ENCODE peak calls at places on chromosomes 5 and 9, in four cellular contexts. X is GM23338, B is H9, J is progenitor cell of endocrine pancreas. H is an unnamed sample.

GRCh38 chr5:14270212-14270702 is 127.1 kb downstream of the TRIO start:
- DNase-seq in J (peak; percentile 21), B (peak; percentile 64), X (peak; percentile 88), H (peak; percentile 38)

GRCh38 chr5:6858419-6858818 is 145.2 kb downstream of the TENT4A start:
- DNase-seq in J (no peak), B (no peak), X (no peak), H (no peak)

GRCh38 chr9:78786794-78787193 is 489.9 kb downstream of the PSAT1 start:
- DNase-seq in B (no peak), J (no peak), X (no peak), H (no peak)

GRCh38 chr9:132637351-132637750 is 32.4 kb downstream of the DDX31 start:
- DNase-seq in X (no peak), J (no peak), B (no peak), H (no peak)

GRCh38 chr5:45062044-45062443 is 253.3 kb downstream of the MRPS30 start:
- DNase-seq in J (no peak), X (no peak), B (no peak), H (no peak)

GRCh38 chr9:83062653-83063527 is at the start of gene RASEF:
- DNase-seq in J (peak; percentile 79), X (peak; percentile 88), B (peak; percentile 84), H (peak; percentile 51)

GRCh38 chr5:175288048-175288621 is 155.8 kb downstream of the DRD1 start:
- DNase-seq in X (no peak), B (no peak), J (no peak), H (no peak)

GRCh38 chr5:98768160-98769005 is 5.1 kb upstream of the RGMB start:
- DNase-seq in X (peak; percentile 93), J (peak; percentile 38), B (peak; percentile 89), H (peak; percentile 75)

GRCh38 chr5:105632043-105632442 is 2038.7 kb downstream of the EFNA5 start:
- DNase-seq in J (no peak), X (no peak), B (no peak), H (no peak)

GRCh38 chr9:134891713-134892112 is 11.1 kb downstream of the FCN2 start:
- DNase-seq in J (no peak), X (no peak), B (no peak), H (no peak)

GRCh38 chr5:68406767-68407232 is 191.2 kb downstream of the PIK3R1 start:
- DNase-seq in J (no peak), X (no peak), B (no peak), H (no peak)

GRCh38 chr5:37615184-37615583 is 224.7 kb downstream of the GDNF start:
- DNase-seq in X (no peak), B (no peak), J (no peak), H (no peak)

GRCh38 chr9:136079211-136079915 is 15.7 kb downstream of the NACC2 start:
- DNase-seq in X (no peak), B (peak; percentile 29), J (no peak), H (no peak)

GRCh38 chr5:41843456-41844112 is 26.6 kb downstream of the OXCT1 start:
- DNase-seq in X (peak; percentile 78), B (no peak), J (no peak), H (peak; percentile 41)

GRCh38 chr5:179878222-179879002 is 19.8 kb upstream of the MRNIP start:
- DNase-seq in X (no peak), B (no peak), J (no peak), H (no peak)

GRCh38 chr5:83199126-83199525 is 121.8 kb downstream of the XRCC4 start:
- DNase-seq in X (no peak), B (no peak), J (no peak), H (no peak)

GRCh38 chr9:126317513-126317912 is 9.1 kb upstream of the MVB12B start:
- DNase-seq in J (no peak), X (no peak), B (no peak), H (no peak)

GRCh38 chr5:138615461-138615860 is 40.3 kb upstream of the HSPA9 start:
- DNase-seq in J (no peak), B (no peak), X (no peak), H (no peak)

GRCh38 chr9:134158242-134158641 is 6.1 kb downstream of the RNU6ATAC start:
- DNase-seq in X (no peak), J (no peak), B (no peak), H (no peak)

GRCh38 chr9:95379630-95380029 is 62.1 kb upstream of the FANCC start:
- DNase-seq in B (no peak), J (no peak), X (no peak), H (no peak)

GRCh38 chr9:93133641-93134017 is 422 bp downstream of the NINJ1 start:
- DNase-seq in J (peak; percentile 67), X (peak; percentile 65), B (no peak), H (peak; percentile 59)

GRCh38 chr5:174719211-174719610 is 5.2 kb upstream of the MSX2 start:
- DNase-seq in J (no peak), B (peak; percentile 33), X (peak; percentile 10), H (no peak)

GRCh38 chr5:7742241-7742656 is 108.7 kb downstream of the CFAP90 start:
- DNase-seq in B (no peak), J (no peak), X (no peak), H (no peak)

GRCh38 chr5:169735913-169736312 is 98.8 kb downstream of the DOCK2 start:
- DNase-seq in B (no peak), J (no peak), X (no peak), H (no peak)

GRCh38 chr9:19577411-19577810 is 168.6 kb downstream of the ACER2 start:
- DNase-seq in J (no peak), B (no peak), X (no peak), H (no peak)

GRCh38 chr5:57841671-57842375 is 359.2 kb upstream of the ACTBL2 start:
- DNase-seq in B (peak; percentile 80), J (no peak), X (peak; percentile 82), H (peak; percentile 17)

GRCh38 chr5:75466317-75466716 is 45.1 kb downstream of the CERT1 start:
- DNase-seq in X (no peak), B (no peak), J (no peak), H (no peak)

GRCh38 chr9:36163049-36163839 is 5.9 kb upstream of the CCIN start:
- DNase-seq in J (no peak), B (peak; percentile 92), X (peak; percentile 93), H (peak; percentile 47)

GRCh38 chr9:36276840-36277239 is 18.6 kb upstream of the GNE start:
- DNase-seq in J (no peak), X (peak; percentile 20), B (no peak), H (no peak)

GRCh38 chr5:135565691-135566421 is 12.9 kb downstream of the CXCL14 start:
- DNase-seq in J (peak; percentile 66), X (peak; percentile 86), B (peak; percentile 85), H (peak; percentile 87)

DNA sequence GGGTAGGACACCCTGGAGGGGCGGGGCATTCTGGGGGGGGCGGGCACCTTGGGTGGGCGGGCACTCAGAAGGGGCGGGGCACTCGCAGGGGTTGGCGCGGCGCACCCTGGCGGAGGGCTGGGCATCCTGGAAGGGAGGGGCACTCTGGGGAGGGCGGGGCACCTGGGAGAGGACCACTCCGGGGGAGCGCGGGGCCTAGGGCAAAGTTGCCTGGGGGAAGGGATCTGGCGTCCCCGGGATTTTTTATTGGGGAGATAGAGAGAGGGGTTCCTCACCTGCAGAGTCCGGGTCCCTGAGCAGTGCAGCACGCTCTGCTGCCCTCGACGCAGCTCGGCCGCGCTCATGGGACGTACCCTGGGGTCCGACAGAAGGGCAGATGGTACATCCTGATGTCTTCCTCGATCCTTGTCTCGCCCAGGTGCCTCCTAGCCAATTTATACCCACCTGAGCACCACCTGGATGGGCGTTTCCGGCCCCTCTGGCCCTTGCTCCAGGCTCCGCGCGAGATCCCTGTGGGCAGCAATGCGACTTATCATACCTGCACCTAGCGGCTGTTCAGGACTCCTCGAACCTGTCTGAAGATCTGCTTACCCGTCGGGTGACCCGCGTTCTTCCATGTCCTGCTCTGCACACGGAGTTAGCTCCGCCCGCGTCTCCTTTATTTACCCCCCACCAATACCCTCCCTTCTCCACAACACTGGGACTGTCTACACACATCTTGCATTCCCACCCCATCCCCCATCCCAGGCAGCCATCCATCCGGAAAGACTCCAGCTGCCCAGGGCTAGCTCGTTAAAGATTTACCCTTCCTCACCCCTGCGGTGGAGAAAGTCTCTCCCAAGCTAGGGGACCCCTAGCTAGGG is at the start of gene KIF12:
- DNase-seq in J (peak; percentile 81), B (peak; percentile 86), X (peak; percentile 94), H (peak; percentile 37)
- TF ChIP-seq CTCF in J (no peak), B (peak; percentile 17), X (peak; percentile 24), H (no peak)

GRCh38 chr9:120038342-120038741 is 541.6 kb downstream of the CDK5RAP2 start:
- DNase-seq in J (no peak), B (no peak), X (no peak), H (no peak)

GRCh38 chr9:120030847-120031246 is 549.1 kb downstream of the CDK5RAP2 start:
- DNase-seq in J (no peak), X (no peak), B (no peak), H (no peak)

GRCh38 chr9:120032639-120033038 is 547.3 kb downstream of the CDK5RAP2 start:
- DNase-seq in J (no peak), B (peak; percentile 52), X (peak; percentile 56), H (peak; percentile 34)
- TF ChIP-seq CTCF in J (peak; percentile 32), B (peak; percentile 69), X (peak; percentile 69), H (peak; percentile 68)

GRCh38 chr5:126656397-126657007 is 55.8 kb downstream of the PHAX start:
- DNase-seq in B (no peak), X (peak; percentile 83), J (no peak), H (no peak)
- TF ChIP-seq CTCF in B (peak; percentile 94), X (peak; percentile 92), J (peak; percentile 94), H (peak; percentile 86)

DNA sequence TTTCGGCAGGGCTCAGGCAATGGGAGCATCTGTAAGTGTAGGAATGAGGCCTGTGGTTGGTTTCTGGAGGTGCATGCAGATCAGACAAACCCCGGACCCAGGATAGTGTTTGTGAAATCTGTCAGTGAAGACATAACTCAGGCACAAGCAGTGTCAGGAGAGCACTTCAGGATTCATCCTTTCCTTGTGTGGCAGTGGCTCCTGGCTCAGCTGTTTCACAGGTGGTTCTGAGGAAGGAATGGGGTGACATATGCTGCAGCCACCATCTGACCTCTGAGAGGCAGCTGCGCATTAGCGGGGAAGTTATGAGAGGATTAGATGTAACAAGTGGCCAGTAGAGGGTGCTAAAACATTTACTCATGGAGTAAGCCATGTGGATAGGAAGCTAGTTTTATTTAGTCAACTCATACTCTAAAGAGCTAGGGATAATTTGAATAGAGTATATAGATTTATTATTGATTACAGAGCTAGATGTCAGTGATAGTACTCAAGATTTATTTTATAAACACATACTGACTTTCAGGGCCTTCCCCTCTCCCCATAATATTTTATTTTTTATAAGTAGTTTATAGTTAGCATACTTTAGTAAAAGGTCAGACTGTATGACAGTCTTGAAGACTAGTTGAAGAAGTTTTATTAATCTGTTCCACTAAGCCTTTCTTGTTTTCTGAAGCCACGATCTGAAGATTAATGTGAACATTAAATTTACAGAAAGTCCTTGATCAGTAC is 28.4 kb downstream of the NNT start:
- DNase-seq in B (peak; percentile 66), J (no peak), X (peak; percentile 98), H (peak; percentile 54)
- TF ChIP-seq CTCF in B (peak; percentile 82), J (peak; percentile 76), X (peak; percentile 77), H (peak; percentile 56)

H was measured in endothelial cell.